ENCODE peak calls at places on chromosomes 11 and 22, in five cellular contexts. Q is stimulated activated CD4-positive, alpha-beta T cell treated with anti-CD3 and anti-CD28 coated beads, Interleukin-2, amount 100 ng/mL, for 48 hours; A is stimulated activated effector memory CD8-positive, alpha-beta T cell treated with anti-CD3 and anti-CD28 coated beads, Interleukin-12 subunit alpha, Interleukin-12 subunit beta, amount 100 ng/mL, for 72 hours; C is activated CD4-positive, alpha-beta memory T cell treated with anti-CD3 and anti-CD28 coated beads, Interleukin-2, amount 10 ng/mL, durations not matched to agents 7 days and 5 days; P is SK-N-SH. F is an unnamed sample.

GRCh38 chr11:31903225-31904074 is 92.3 kb upstream of the PAX6 start:
- DNase-seq in P (no peak), A (no peak), Q (no peak), C (no peak), F (no peak)

GRCh38 chr22:50202130-50202671 is 1.4 kb downstream of the SELENOO start:
- DNase-seq in A (no peak), C (no peak), P (no peak), Q (no peak), F (no peak)

GRCh38 chr22:48535868-48536690 is 1291.6 kb downstream of the BRD1 start:
- DNase-seq in C (no peak), P (no peak), Q (no peak), A (no peak), F (no peak)

GRCh38 chr11:114237321-114238280 is 58.6 kb upstream of the NNMT start:
- DNase-seq in Q (no peak), A (no peak), P (peak), C (no peak), F (no peak)

GRCh38 chr22:19520566-19521305 is 3.5 kb downstream of the CLDN5 start:
- DNase-seq in P (no peak), A (no peak), C (no peak), Q (no peak), F (no peak)

GRCh38 chr22:36162127-36163034 is 1.8 kb upstream of the APOL3 start:
- DNase-seq in Q (no peak), P (no peak), C (peak), A (no peak), F (no peak)

GRCh38 chr22:29689201-29689871 is 30.5 kb upstream of the CABP7 start:
- DNase-seq in Q (no peak), C (no peak), A (no peak), P (no peak), F (no peak)

GRCh38 chr11:63917685-63918523 is 940 bp upstream of the RCOR2 start:
- DNase-seq in P (peak), A (no peak), Q (no peak), C (no peak), F (no peak)

GRCh38 chr22:40044102-40044869 is 49.5 kb downstream of the FAM83F start:
- DNase-seq in P (peak), C (peak), A (peak), Q (peak), F (peak)

GRCh38 chr22:47275479-47276218 is 513.2 kb downstream of the TBC1D22A start:
- DNase-seq in C (no peak), P (no peak), A (no peak), Q (no peak), F (no peak)

GRCh38 chr11:15903246-15903645 is 453.1 kb downstream of the SOX6 start:
- DNase-seq in Q (no peak), P (peak), A (no peak), C (no peak), F (no peak)

GRCh38 chr11:12245549-12245986 is 131.8 kb upstream of the PARVA start:
- DNase-seq in A (no peak), Q (no peak), C (no peak), P (no peak), F (no peak)

GRCh38 chr22:47817380-47817779 is 1054.9 kb downstream of the TBC1D22A start:
- DNase-seq in P (no peak), C (no peak), Q (no peak), A (no peak), F (no peak)

GRCh38 chr11:88683024-88683423 is 345.5 kb upstream of the CTSC start:
- DNase-seq in Q (no peak), P (no peak), C (no peak), A (no peak), F (no peak)

GRCh38 chr11:122628691-122629555 is 26.6 kb upstream of the UBASH3B start:
- DNase-seq in Q (peak), P (peak), C (peak), A (peak), F (peak)

GRCh38 chr11:12685229-12685628 is 11.0 kb downstream of the TEAD1 start:
- DNase-seq in C (no peak), P (no peak), Q (no peak), A (no peak), F (no peak)

GRCh38 chr22:46031965-46032851 is 55.2 kb upstream of the WNT7B start:
- DNase-seq in A (no peak), C (no peak), Q (no peak), P (peak), F (peak)

GRCh38 chr22:45971389-45972028 is 5.5 kb downstream of the WNT7B start:
- DNase-seq in Q (no peak), C (no peak), A (no peak), P (peak), F (no peak)

GRCh38 chr22:37244922-37245722 is 1.1 kb upstream of the RAC2 start:
- DNase-seq in P (no peak), C (no peak), Q (no peak), A (no peak), F (no peak)

GRCh38 chr22:44632823-44633478 is 69.1 kb upstream of the PRR5 start:
- DNase-seq in P (no peak), A (no peak), Q (no peak), C (peak), F (no peak)

GRCh38 chr11:126502159-126502558 is 146.7 kb downstream of the ST3GAL4 start:
- DNase-seq in A (no peak), C (no peak), P (no peak), Q (no peak), F (peak)

GRCh38 chr11:61972112-61972795 is 4.8 kb upstream of the FTH1 start:
- DNase-seq in Q (no peak), C (no peak), A (no peak), P (no peak), F (peak)

GRCh38 chr11:47395225-47396048 is 13.0 kb upstream of the SLC39A13 start:
- DNase-seq in A (no peak), Q (no peak), P (no peak), C (no peak), F (no peak)

F was measured in sciatic nerve.